ENCODE peak calls at places on chromosomes 3 and 15, in ten cellular contexts. M is H1, Y is sigmoid colon, T is ovary, X is uterus, G is SK-N-SH, W is tibial artery, O is body of pancreas, U is pancreas, K is hepatocyte. B is an unnamed sample. For H3K9me3 and H3K4me1, the result is how much of the 10 kb centered on the place peaks cover.

GRCh38 chr3:122628567-122628966 is 51.1 kb downstream of the PARP15 start:
- DNase-seq in M (no peak), Y (no peak), T (no peak), X (no peak), G (no peak), W (no peak), O (no peak), U (no peak), K (no peak), B (no peak)

GRCh38 chr3:149330609-149331008 is 2.8 kb downstream of the TM4SF18 start:
- DNase-seq in M (no peak), Y (no peak), T (no peak), X (no peak), G (no peak), W (no peak), O (no peak), U (no peak), K (no peak), B (no peak)

GRCh38 chr3:49158108-49158709 is 7.9 kb downstream of the CCDC71 start:
- DNase-seq in M (no peak), Y (no peak), T (no peak), X (no peak), G (peak), W (no peak), O (peak), U (peak), K (peak), B (no peak)

GRCh38 chr3:48407542-48408099 is 22.3 kb downstream of the PLXNB1 start:
- DNase-seq in M (no peak), Y (peak), T (no peak), X (peak), G (no peak), W (peak), O (no peak), U (no peak), K (no peak), B (no peak)

GRCh38 chr3:55686720-55687254 is 199.7 kb upstream of the WNT5A start:
- DNase-seq in M (no peak), Y (no peak), T (no peak), X (no peak), G (no peak), W (no peak), O (no peak), U (no peak), K (no peak), B (no peak)

GRCh38 chr3:13379191-13379830 is 40.8 kb downstream of the NUP210 start:
- DNase-seq in M (no peak), Y (no peak), T (no peak), X (peak), G (no peak), W (peak), O (no peak), U (no peak), K (peak), B (no peak)

GRCh38 chr15:77497108-77497737 is 76.5 kb downstream of the HMG20A start:
- DNase-seq in M (no peak), Y (peak), T (peak), X (peak), G (peak), W (no peak), O (peak), U (peak), K (peak), B (no peak)

GRCh38 chr15:29934251-29934650 is 112.0 kb upstream of the TJP1 start:
- DNase-seq in M (no peak), Y (no peak), T (no peak), X (no peak), G (no peak), W (no peak), O (no peak), U (no peak), K (no peak), B (no peak)

GRCh38 chr15:77493324-77493907 is 72.7 kb downstream of the HMG20A start:
- DNase-seq in M (no peak), Y (no peak), T (no peak), X (no peak), G (no peak), W (no peak), O (no peak), U (no peak), K (no peak), B (no peak)

GRCh38 chr3:150543531-150543930 is 2.8 kb downstream of the SERP1 start:
- DNase-seq in M (no peak), Y (no peak), T (no peak), X (no peak), G (no peak), W (no peak), O (no peak), U (no peak), K (no peak), B (no peak)

GRCh38 chr3:67564973-67565372 is 89.4 kb downstream of the SUCLG2 start:
- DNase-seq in M (no peak), Y (no peak), T (no peak), X (no peak), G (no peak), W (no peak), O (no peak), U (no peak), K (no peak), B (no peak)

GRCh38 chr3:143255725-143256124 is 136.2 kb downstream of the CHST2 start:
- DNase-seq in M (no peak), Y (no peak), T (no peak), X (no peak), G (no peak), W (no peak), O (no peak), U (no peak), K (no peak), B (no peak)

GRCh38 chr15:60130398-60130797 is 126.3 kb downstream of the FOXB1 start:
- DNase-seq in M (no peak), Y (no peak), T (no peak), X (no peak), G (no peak), W (no peak), O (no peak), U (no peak), K (no peak), B (no peak)

GRCh38 chr3:105365536-105366301 is 990 bp upstream of the ALCAM start:
- DNase-seq in M (no peak), Y (peak), T (no peak), X (no peak), G (peak), W (peak), O (peak), U (no peak), K (peak), B (no peak)

GRCh38 chr3:167785790-167786189 is 50.3 kb downstream of the SERPINI1 start:
- DNase-seq in M (no peak), Y (no peak), T (no peak), X (no peak), G (no peak), W (no peak), O (no peak), U (no peak), K (no peak), B (no peak)

GRCh38 chr15:72306211-72306785 is 13.7 kb downstream of the CELF6 start:
- DNase-seq in M (no peak), Y (peak), T (no peak), X (no peak), G (peak), W (no peak), O (no peak), U (no peak), K (no peak), B (no peak)

GRCh38 chr15:72196409-72197044 is 1.1 kb downstream of the GRAMD2A start:
- DNase-seq in M (no peak), Y (no peak), T (no peak), X (no peak), G (no peak), W (no peak), O (no peak), U (no peak), K (no peak), B (no peak)

GRCh38 chr3:169772530-169772950 is 656 bp upstream of the MYNN start:
- DNase-seq in M (no peak), Y (peak), T (peak), X (peak), G (peak), W (peak), O (peak), U (no peak), K (peak), B (no peak)

GRCh38 chr15:51356983-51357382 is 15.5 kb downstream of the GLDN start:
- DNase-seq in M (no peak), Y (no peak), T (no peak), X (no peak), G (no peak), W (no peak), O (no peak), U (no peak), K (no peak), B (no peak)

GRCh38 chr15:52369030-52369429 is 73.4 kb upstream of the MYO5C start:
- DNase-seq in M (no peak), Y (no peak), T (no peak), X (no peak), G (no peak), W (no peak), O (no peak), U (no peak), K (no peak), B (no peak)

GRCh38 chr3:172607305-172608121 is 84.3 kb upstream of the TNFSF10 start:
- DNase-seq in M (peak), Y (no peak), T (no peak), X (no peak), G (no peak), W (no peak), O (no peak), U (no peak), K (no peak), B (no peak)

GRCh38 chr3:168248383-168249047 is 152.8 kb upstream of the GOLIM4 start:
- DNase-seq in M (no peak), Y (no peak), T (no peak), X (no peak), G (peak), W (no peak), O (peak), U (peak), K (peak), B (no peak)

GRCh38 chr3:170961616-170962400 is 53.4 kb upstream of the EIF5A2 start:
- DNase-seq in M (no peak), Y (no peak), T (no peak), X (no peak), G (peak), W (no peak), O (no peak), U (peak), K (peak), B (no peak)

GRCh38 chr3:170966495-170966894 is 58.1 kb upstream of the EIF5A2 start:
- DNase-seq in M (no peak), Y (no peak), T (no peak), X (no peak), G (no peak), W (no peak), O (no peak), U (no peak), K (no peak), B (no peak)

GRCh38 chr3:170967126-170967525 is 58.7 kb upstream of the EIF5A2 start:
- DNase-seq in M (no peak), Y (no peak), T (no peak), X (no peak), G (no peak), W (no peak), O (no peak), U (no peak), K (no peak), B (no peak)

GRCh38 chr3:170962426-170962825 is 54.0 kb upstream of the EIF5A2 start:
- DNase-seq in M (no peak), Y (no peak), T (no peak), X (no peak), G (no peak), W (no peak), O (no peak), U (no peak), K (no peak), B (no peak)

DNA sequence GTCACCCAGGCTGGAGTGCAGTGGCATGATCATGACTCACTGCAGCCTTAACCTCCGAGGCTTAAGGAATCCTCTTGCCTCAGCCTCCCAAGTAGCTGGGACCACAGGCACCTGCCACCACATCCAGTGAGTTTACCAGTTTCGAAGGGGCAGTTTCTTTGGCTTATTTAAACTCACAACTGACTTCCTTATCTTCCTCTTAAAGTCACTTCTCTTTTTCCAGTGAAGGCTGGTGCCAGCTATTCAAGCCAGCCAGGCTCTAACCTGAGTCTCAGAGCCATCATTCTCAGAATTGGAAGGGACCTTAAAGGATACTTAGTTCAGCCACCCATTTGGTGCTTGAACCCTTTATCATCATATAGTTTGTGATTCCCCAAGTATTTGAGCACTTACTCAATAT is 58.8 kb downstream of the SLC2A2 start:
- DNase-seq in M (no peak), Y (no peak), T (no peak), X (no peak), G (no peak), W (no peak), O (no peak), U (no peak), K (no peak), B (no peak)
- TF ChIP-seq CTCF in M (no peak), Y (no peak), T (no peak), X (no peak), G (no peak), W (no peak), O (no peak), U (no peak), K (no peak), B (no peak)

DNA sequence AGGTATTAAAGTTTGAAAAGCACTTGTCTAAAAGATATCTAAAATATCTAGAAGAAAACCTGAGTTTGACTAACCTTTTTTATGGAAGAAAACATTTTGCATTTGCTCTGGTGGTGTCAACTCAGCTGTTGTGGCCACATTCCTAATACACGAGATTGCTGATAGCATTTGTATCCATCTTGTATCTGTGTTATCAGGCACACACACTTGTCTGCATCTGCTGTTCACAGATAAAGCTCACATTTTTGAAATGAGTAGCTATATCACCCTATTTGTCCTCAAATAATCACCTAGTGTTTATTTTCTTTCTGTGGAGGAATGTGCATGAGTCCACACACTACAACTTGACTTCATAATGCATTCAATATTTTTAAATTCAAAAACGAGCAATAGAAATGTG is 632.3 kb upstream of the NR2F2 start:
- DNase-seq in M (no peak), Y (no peak), T (no peak), X (no peak), G (no peak), W (no peak), O (no peak), U (no peak), K (no peak), B (no peak)
- H3K9me3 ChIP-seq in M (under half), Y (under half), T (under half), X (under half), G (under half), W (half or more), O (under half), U (under half), K (under half), B (under half)

GRCh38 chr15:66830358-66830757 is 128.3 kb downstream of the SMAD6 start:
- DNase-seq in M (no peak), Y (no peak), T (no peak), X (no peak), G (no peak), W (no peak), O (no peak), U (no peak), K (no peak), B (no peak)

GRCh38 chr15:66832679-66833078 is 130.6 kb downstream of the SMAD6 start:
- DNase-seq in M (no peak), Y (no peak), T (no peak), X (no peak), G (no peak), W (no peak), O (no peak), U (no peak), K (no peak), B (no peak)

GRCh38 chr15:66833372-66833771 is 131.3 kb downstream of the SMAD6 start:
- DNase-seq in M (no peak), Y (no peak), T (no peak), X (no peak), G (no peak), W (no peak), O (no peak), U (no peak), K (no peak), B (no peak)

GRCh38 chr15:66831289-66831688 is 129.3 kb downstream of the SMAD6 start:
- DNase-seq in M (no peak), Y (no peak), T (no peak), X (no peak), G (no peak), W (no peak), O (no peak), U (no peak), K (no peak), B (no peak)

DNA sequence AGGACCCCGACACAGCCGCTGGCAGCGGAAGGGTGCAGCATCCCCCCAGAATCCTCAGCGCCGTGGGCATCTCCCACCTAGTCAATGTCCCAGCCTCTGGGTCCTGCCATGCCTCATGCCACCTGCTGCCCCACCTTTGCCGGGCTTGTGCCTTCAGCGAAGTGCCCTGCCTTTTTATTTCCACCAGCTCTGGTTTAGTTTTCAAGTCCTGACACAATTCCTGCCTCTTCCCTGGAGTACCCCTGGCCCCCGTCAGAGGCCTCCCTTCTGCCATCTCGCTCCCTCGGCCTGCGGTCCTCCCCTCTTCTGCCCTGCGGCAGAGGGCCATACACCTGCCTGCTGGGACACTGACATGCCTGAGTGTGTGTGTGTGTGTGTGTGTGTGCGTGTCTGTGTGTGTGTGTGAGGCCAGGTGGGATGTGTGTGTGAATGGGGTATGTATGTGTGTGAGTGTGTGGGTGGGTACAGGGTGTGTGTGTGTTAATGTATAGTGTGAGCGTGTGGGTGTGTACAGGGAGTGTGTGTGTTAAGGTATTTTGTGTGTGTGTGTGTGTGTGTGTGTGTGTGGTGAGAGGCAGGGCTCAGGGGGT is 129.9 kb downstream of the SMAD6 start:
- DNase-seq in M (no peak), Y (no peak), T (no peak), X (no peak), G (no peak), W (no peak), O (no peak), U (no peak), K (no peak), B (no peak)
- H3K4me1 ChIP-seq in M (under half), Y (under half), T (under half), X (under half), G (under half), W (under half), O (under half), U (under half), K (under half), B (under half)

DNA sequence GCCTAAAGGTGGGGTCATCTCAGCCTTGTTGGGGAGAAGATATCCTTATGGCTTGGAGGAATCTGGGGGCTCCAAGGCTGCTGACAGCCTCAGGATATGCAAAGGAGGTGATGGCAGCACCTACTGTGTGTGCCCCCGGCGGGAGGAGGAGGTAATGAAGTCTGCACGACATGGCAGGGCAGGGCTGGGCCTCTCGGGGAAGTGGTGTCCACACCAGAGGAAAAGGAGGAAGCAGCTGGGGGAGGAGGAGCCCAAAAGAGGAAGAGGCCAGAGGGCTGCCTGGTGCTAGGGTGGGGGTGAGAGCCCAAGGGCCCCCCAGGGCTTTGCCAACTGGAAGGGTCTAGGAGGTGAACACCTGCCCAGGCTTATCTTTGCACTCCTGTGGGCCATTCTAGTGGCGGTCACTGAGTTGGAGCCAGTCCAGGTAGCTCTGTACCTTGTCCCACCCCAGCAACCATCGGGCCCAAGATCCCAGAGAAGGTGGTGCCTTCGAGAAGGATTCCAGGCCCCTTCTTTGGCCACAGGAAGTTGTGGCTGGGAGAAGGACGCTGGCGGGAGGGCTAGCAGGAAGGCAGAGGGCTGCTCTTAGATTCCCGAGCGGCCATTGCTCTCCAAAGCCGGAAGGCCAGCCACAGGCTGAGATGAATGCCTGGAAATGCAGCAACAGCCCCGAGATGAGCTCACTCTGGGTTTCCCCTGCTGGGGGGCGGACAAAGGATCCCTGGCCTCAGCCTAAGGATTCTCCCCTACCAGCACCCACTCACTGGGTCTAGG is 7.0 kb downstream of the GNAI2 start:
- DNase-seq in M (no peak), Y (peak), T (peak), X (no peak), G (no peak), W (peak), O (no peak), U (no peak), K (no peak), B (peak)
- TF ChIP-seq CTCF in M (no peak), Y (no peak), T (no peak), X (no peak), G (no peak), W (no peak), O (no peak), U (no peak), K (no peak), B (no peak)

DNA sequence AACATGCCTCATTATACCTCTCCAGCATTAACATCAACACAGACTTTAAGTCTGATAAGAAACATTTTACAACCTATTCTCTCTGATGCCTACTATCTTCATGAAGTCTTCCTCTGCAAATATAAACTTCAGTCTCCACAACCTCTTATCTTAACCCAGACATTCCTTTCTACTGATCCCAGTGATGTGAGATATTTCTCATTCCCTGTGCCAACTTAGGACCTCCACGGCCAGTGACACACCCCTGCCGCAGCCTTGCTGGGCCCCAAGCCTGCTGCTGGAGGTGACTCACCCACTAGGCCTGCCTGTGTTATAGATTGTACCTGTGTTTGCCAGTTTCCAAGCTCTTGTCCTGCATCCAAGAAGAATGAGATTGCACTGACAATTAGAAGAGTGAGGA is 734.5 kb upstream of the CADM2 start:
- DNase-seq in M (no peak), Y (no peak), T (no peak), X (no peak), G (no peak), W (no peak), O (no peak), U (no peak), K (no peak), B (no peak)
- H3K9me3 ChIP-seq in M (under half), Y (under half), T (under half), X (under half), G (under half), W (under half), O (under half), U (under half), K (under half), B (under half)